ENCODE peak calls at places on chromosomes 7 and 10, in four cellular contexts. E is brain microvascular endothelial cell, V is H9, G is A549. C is an unnamed sample.

GRCh38 chr7:54705436-54705835 is 53.6 kb downstream of the SEC61G start:
- DNase-seq in V (no peak), G (peak; percentile 51), E (peak; percentile 31), C (peak; percentile 1)

GRCh38 chr10:43878386-43878785 is 229.7 kb upstream of the ZNF32 start:
- DNase-seq in E (no peak), G (no peak), V (no peak), C (no peak)

GRCh38 chr10:60549686-60550085 is 160.0 kb upstream of the ANK3 start:
- DNase-seq in G (peak; percentile 10), E (no peak), V (no peak), C (no peak)

GRCh38 chr10:14598809-14599764 is 175.6 kb downstream of the FAM107B start:
- DNase-seq in G (no peak), E (no peak), V (peak; percentile 16), C (no peak)

GRCh38 chr7:155296788-155297516 is 726 bp upstream of the INSIG1 start:
- DNase-seq in V (peak; percentile 49), E (peak; percentile 73), G (peak; percentile 49), C (peak; percentile 34)

GRCh38 chr7:119472398-119473038 is 800.5 kb upstream of the KCND2 start:
- DNase-seq in G (no peak), E (no peak), V (peak; percentile 43), C (no peak)

GRCh38 chr7:45399069-45399468 is 175.1 kb upstream of the ADCY1 start:
- DNase-seq in G (no peak), V (no peak), E (no peak), C (no peak)

GRCh38 chr10:120180160-120180559 is 276.9 kb upstream of the PLPP4 start:
- DNase-seq in V (no peak), E (no peak), G (no peak), C (no peak)

GRCh38 chr7:100496509-100496908 is 12.8 kb downstream of the NYAP1 start:
- DNase-seq in E (no peak), G (no peak), V (no peak), C (no peak)

GRCh38 chr7:111067682-111068081 is 23.2 kb upstream of the LRRN3 start:
- DNase-seq in V (no peak), G (no peak), E (no peak), C (no peak)

GRCh38 chr7:100048680-100049079 is 894 bp upstream of the ZSCAN21 start:
- DNase-seq in E (no peak), V (no peak), G (no peak), C (no peak)

GRCh38 chr7:157189405-157189804 is 50.7 kb downstream of the UBE3C start:
- DNase-seq in G (no peak), E (no peak), V (peak; percentile 54), C (no peak)

GRCh38 chr7:141609566-141609965 is 58.4 kb downstream of the AGK start:
- DNase-seq in E (no peak), V (peak; percentile 68), G (no peak), C (no peak)

GRCh38 chr7:52547301-52547920 is 488.0 kb upstream of the POM121L12 start:
- DNase-seq in V (no peak), G (no peak), E (no peak), C (no peak)

GRCh38 chr7:6228363-6228762 is 44.1 kb downstream of the CYTH3 start:
- DNase-seq in G (no peak), E (peak; percentile 27), V (no peak), C (no peak)

GRCh38 chr7:151631149-151631967 is 111.7 kb upstream of the RHEB start:
- DNase-seq in G (peak; percentile 32), E (peak; percentile 36), V (peak; percentile 46), C (no peak)

GRCh38 chr7:151634643-151635042 is 114.9 kb upstream of the RHEB start:
- DNase-seq in E (no peak), V (no peak), G (no peak), C (no peak)

GRCh38 chr7:151631968-151632749 is 112.5 kb upstream of the RHEB start:
- DNase-seq in E (peak; percentile 51), V (peak; percentile 81), G (peak; percentile 49), C (peak; percentile 42)

GRCh38 chr7:151633516-151633812 is 113.8 kb upstream of the RHEB start:
- DNase-seq in V (no peak), E (no peak), G (no peak), C (no peak)

GRCh38 chr7:151632750-151633515 is 113.2 kb upstream of the RHEB start:
- DNase-seq in V (peak; percentile 65), E (peak; percentile 52), G (no peak), C (no peak)
- TF ChIP-seq CTCF in V (no peak), E (no peak), G (no peak), C (no peak)

DNA sequence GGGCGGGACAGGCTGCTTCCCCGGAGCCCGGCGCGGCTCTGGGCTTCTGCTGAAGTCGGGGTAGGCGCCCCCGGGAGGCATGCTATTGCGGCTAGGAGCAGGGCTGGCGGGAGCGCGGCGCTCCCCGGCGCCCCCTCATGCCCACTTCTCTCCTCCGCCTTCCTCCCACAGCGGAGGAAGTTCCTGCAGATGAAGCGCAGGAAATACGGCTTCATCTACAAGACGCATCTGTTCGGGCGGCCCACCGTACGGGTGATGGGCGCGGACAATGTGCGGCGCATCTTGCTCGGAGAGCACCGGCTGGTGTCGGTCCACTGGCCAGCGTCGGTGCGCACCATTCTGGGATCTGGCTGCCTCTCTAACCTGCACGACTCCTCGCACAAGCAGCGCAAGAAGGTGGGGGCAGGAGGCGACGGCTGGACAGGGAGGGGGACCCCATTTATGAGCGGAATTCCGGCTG is 474 bp downstream of the CYP26A1 start:
- DNase-seq in V (peak; percentile 68), G (peak; percentile 61), E (no peak), C (no peak)
- TF ChIP-seq CTCF in V (peak; percentile 41), G (peak; percentile 59), E (peak; percentile 29), C (no peak)

GRCh38 chr10:74021248-74022055 is 23.5 kb downstream of the VCL start:
- DNase-seq in V (no peak), E (no peak), G (no peak), C (no peak)
- TF ChIP-seq CTCF in V (no peak), E (no peak), G (no peak), C (no peak)

GRCh38 chr10:92848441-92849233 is at the start of gene EXOC6:
- DNase-seq in V (peak; percentile 78), G (peak; percentile 54), E (peak; percentile 48), C (peak; percentile 29)
- TF ChIP-seq CTCF in V (no peak), G (peak; percentile 49), E (no peak), C (peak; percentile 6)

GRCh38 chr7:32293833-32294232 is 196.3 kb downstream of the LSM5 start:
- DNase-seq in E (no peak), G (no peak), V (no peak), C (no peak)

GRCh38 chr7:32285698-32286097 is 204.5 kb downstream of the LSM5 start:
- DNase-seq in E (no peak), V (no peak), G (no peak), C (no peak)

GRCh38 chr7:32290015-32290414 is 200.2 kb downstream of the LSM5 start:
- DNase-seq in V (no peak), E (no peak), G (no peak), C (no peak)
- TF ChIP-seq CTCF in V (no peak), E (no peak), G (no peak), C (no peak)

DNA sequence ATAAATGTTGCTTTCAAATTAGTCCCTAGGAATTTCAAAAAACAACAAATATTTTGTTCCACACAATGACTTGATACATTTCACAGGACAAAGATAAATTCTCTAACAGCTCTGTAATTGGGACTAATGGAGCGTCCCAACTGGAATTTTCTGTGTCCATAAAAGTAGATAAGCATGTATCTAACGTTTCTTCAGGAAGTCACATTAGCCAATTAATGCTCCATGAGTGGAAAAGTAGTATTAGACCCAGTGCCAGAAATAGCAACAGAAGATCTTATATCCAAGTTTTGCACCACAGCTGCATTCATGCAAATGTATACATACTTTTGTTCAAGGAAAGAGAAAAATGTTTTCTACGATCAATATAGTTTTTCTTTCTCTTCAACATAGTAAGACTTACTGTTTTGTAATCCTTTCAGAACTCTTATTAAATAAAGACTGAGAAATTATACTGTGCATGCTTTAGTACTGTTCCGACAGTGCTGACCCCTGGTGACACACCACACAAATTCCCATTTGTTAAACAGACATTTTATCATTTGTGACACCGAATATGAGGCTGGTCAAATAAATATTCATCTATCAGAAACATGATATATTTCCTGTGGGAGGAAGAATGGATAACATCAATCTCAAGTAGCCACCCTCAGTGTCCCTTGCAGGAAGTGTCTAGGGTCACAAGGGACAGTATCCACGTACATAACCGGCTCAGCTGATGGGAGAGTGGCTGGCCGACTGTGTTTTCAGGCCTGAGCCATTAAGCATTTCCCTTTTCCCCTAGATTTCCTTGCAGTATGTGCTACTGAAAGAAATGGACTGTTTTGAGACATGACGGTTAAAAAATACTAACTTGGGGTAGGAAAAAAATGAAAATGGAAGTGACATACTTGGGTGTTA is 102.1 kb upstream of the RSU1 start:
- DNase-seq in G (no peak), V (no peak), E (no peak), C (no peak)
- TF ChIP-seq CTCF in G (no peak), V (no peak), E (no peak), C (no peak)

GRCh38 chr10:113051456-113051855 is 101.4 kb downstream of the TCF7L2 start:
- DNase-seq in E (no peak), V (no peak), G (no peak), C (no peak)

GRCh38 chr10:113053881-113054280 is 103.8 kb downstream of the TCF7L2 start:
- DNase-seq in G (no peak), E (no peak), V (peak; percentile 90), C (no peak)

GRCh38 chr10:113053091-113053490 is 103.0 kb downstream of the TCF7L2 start:
- DNase-seq in V (peak; percentile 56), G (no peak), E (no peak), C (no peak)

GRCh38 chr10:113049881-113050280 is 99.8 kb downstream of the TCF7L2 start:
- DNase-seq in E (no peak), G (no peak), V (no peak), C (no peak)

GRCh38 chr10:113052076-113052830 is 102.2 kb downstream of the TCF7L2 start:
- DNase-seq in G (no peak), V (no peak), E (no peak), C (no peak)
- TF ChIP-seq CTCF in G (peak; percentile 38), V (peak; percentile 45), E (peak; percentile 61), C (peak; percentile 9)

GRCh38 chr10:49280001-49280408 is 19.0 kb upstream of the C10orf71 start:
- DNase-seq in V (no peak), G (no peak), E (peak; percentile 62), C (no peak)

GRCh38 chr10:49283491-49283890 is 15.5 kb upstream of the C10orf71 start:
- DNase-seq in V (no peak), E (no peak), G (no peak), C (no peak)

GRCh38 chr10:49282879-49283321 is 16.1 kb upstream of the C10orf71 start:
- DNase-seq in G (no peak), E (no peak), V (no peak), C (no peak)

GRCh38 chr10:49282306-49282705 is 16.7 kb upstream of the C10orf71 start:
- DNase-seq in V (no peak), E (no peak), G (no peak), C (no peak)

GRCh38 chr10:49281461-49281860 is 17.5 kb upstream of the C10orf71 start:
- DNase-seq in G (no peak), E (no peak), V (peak; percentile 76), C (no peak)
- TF ChIP-seq CTCF in G (no peak), E (peak; percentile 52), V (peak; percentile 92), C (peak; percentile 4)